ENCODE peak calls at places on chromosomes 16 and 17, in four cellular contexts. U, S, F and A are unnamed samples.

GRCh38 chr16:67166035-67166882 is 1.7 kb downstream of the HSF4 start:
- DNase-seq in U (no peak), S (no peak), F (no peak), A (no peak)

GRCh38 chr16:85419503-85420408 is 193.4 kb upstream of the GSE1 start:
- DNase-seq in U (peak; percentile 73), S (peak; percentile 43), F (no peak), A (no peak)

GRCh38 chr17:66353937-66354401 is 51.6 kb downstream of the PRKCA start:
- DNase-seq in U (peak; percentile 58), S (no peak), F (no peak), A (no peak)

GRCh38 chr16:76265434-76266045 is 11.7 kb upstream of the CNTNAP4 start:
- DNase-seq in U (peak; percentile 27), S (no peak), F (no peak), A (no peak)

GRCh38 chr16:57984443-57985203 is 13.7 kb upstream of the CNGB1 start:
- DNase-seq in U (peak; percentile 58), S (peak; percentile 94), F (peak; percentile 43), A (no peak)

GRCh38 chr16:66858740-66859396 is 14.7 kb downstream of the CA7 start:
- DNase-seq in U (peak; percentile 42), S (no peak), F (no peak), A (no peak)

GRCh38 chr17:13599808-13600398 is 1.8 kb downstream of the HS3ST3A1 start:
- DNase-seq in U (peak; percentile 51), S (no peak), F (no peak), A (no peak)

GRCh38 chr17:81957691-81958432 is 3.1 kb downstream of the NOTUM start:
- DNase-seq in U (no peak), S (no peak), F (no peak), A (no peak)

GRCh38 chr17:46995841-46996571 is 17.0 kb upstream of the RPRML start:
- DNase-seq in U (peak; percentile 22), S (no peak), F (no peak), A (no peak)

GRCh38 chr16:74305286-74305685 is 8.7 kb downstream of the PSMD7 start:
- DNase-seq in U (no peak), S (no peak), F (no peak), A (no peak)

GRCh38 chr17:77881545-77881944 is 77.0 kb upstream of the TNRC6C start:
- DNase-seq in U (no peak), S (peak; percentile 84), F (peak; percentile 55), A (no peak)

GRCh38 chr16:77946834-77947233 is 75.5 kb upstream of the CLEC3A start:
- DNase-seq in U (no peak), S (no peak), F (no peak), A (no peak)

GRCh38 chr16:19589771-19590302 is 34.3 kb downstream of the VPS35L start:
- DNase-seq in U (no peak), S (no peak), F (no peak), A (no peak)

GRCh38 chr16:67936876-67937605 is 391 bp upstream of the PSMB10 start:
- DNase-seq in U (peak; percentile 22), S (no peak), F (no peak), A (no peak)

GRCh38 chr17:17896746-17897145 is 60.0 kb upstream of the SREBF1 start:
- DNase-seq in U (no peak), S (no peak), F (no peak), A (no peak)

GRCh38 chr16:59635674-59636073 is 901.6 kb upstream of the GOT2 start:
- DNase-seq in U (no peak), S (no peak), F (no peak), A (no peak)

GRCh38 chr16:81543571-81543970 is 99.0 kb downstream of the CMIP start:
- DNase-seq in U (no peak), S (no peak), F (no peak), A (no peak)

GRCh38 chr17:35046740-35047283 is 16.7 kb downstream of the RFFL start:
- DNase-seq in U (peak; percentile 75), S (peak; percentile 66), F (no peak), A (no peak)

GRCh38 chr17:77054926-77055325 is 85.8 kb upstream of the SEC14L1 start:
- DNase-seq in U (no peak), S (no peak), F (no peak), A (no peak)

GRCh38 chr16:24900230-24900629 is 54.5 kb downstream of the SLC5A11 start:
- DNase-seq in U (peak; percentile 12), S (no peak), F (no peak), A (no peak)

GRCh38 chr16:85045077-85045476 is 17.5 kb downstream of the KIAA0513 start:
- DNase-seq in U (no peak), S (no peak), F (no peak), A (no peak)

GRCh38 chr16:80577485-80578280 is 36.9 kb downstream of the DYNLRB2 start:
- DNase-seq in U (no peak), S (no peak), F (no peak), A (no peak)